ENCODE peak calls at places on chromosomes 1 and 21, in ten cellular contexts. T is fibroblast of lung, H is fibroblast of pulmonary artery, R is prostate gland, K is heart right ventricle, C is brain microvascular endothelial cell, P is left ventricle myocardium inferior, L is AG10803, G is right cardiac atrium, D is IMR-90. X is an unnamed sample.

GRCh38 chr1:166843769-166844596 is 4.7 kb downstream of the POGK start:
- DNase-seq in T (no peak), H (peak), R (no peak), K (no peak), C (no peak), P (no peak), L (peak), G (no peak), D (peak), X (no peak)

GRCh38 chr1:22611530-22611947 is 24.9 kb upstream of the C1QA start:
- DNase-seq in T (peak), H (peak), R (no peak), K (peak), C (peak), P (peak), L (peak), G (no peak), D (peak), X (peak)

GRCh38 chr1:224623743-224624333 is 7.7 kb downstream of the CNIH3 start:
- DNase-seq in T (peak), H (peak), R (no peak), K (no peak), C (peak), P (no peak), L (peak), G (no peak), D (peak), X (peak)

GRCh38 chr1:22328331-22329170 is 123.1 kb upstream of the ZBTB40 start:
- DNase-seq in T (no peak), H (no peak), R (no peak), K (no peak), C (no peak), P (no peak), L (no peak), G (no peak), D (no peak), X (no peak)

GRCh38 chr1:38004284-38005101 is 821 bp downstream of the FHL3 start:
- DNase-seq in T (no peak), H (no peak), R (no peak), K (no peak), C (no peak), P (no peak), L (no peak), G (no peak), D (no peak), X (no peak)

GRCh38 chr1:181479137-181479745 is 4.1 kb upstream of the CACNA1E start:
- DNase-seq in T (peak), H (peak), R (peak), K (peak), C (peak), P (no peak), L (peak), G (peak), D (peak), X (peak)

GRCh38 chr1:91569411-91570104 is 68.9 kb downstream of the CDC7 start:
- DNase-seq in T (peak), H (peak), R (no peak), K (peak), C (peak), P (peak), L (peak), G (peak), D (peak), X (no peak)

GRCh38 chr1:109876617-109877319 is 33.9 kb upstream of the CSF1 start:
- DNase-seq in T (peak), H (peak), R (no peak), K (no peak), C (peak), P (no peak), L (peak), G (no peak), D (peak), X (no peak)

GRCh38 chr1:152745289-152745704 is 12.5 kb upstream of the KPRP start:
- DNase-seq in T (peak), H (no peak), R (no peak), K (no peak), C (no peak), P (no peak), L (peak), G (no peak), D (peak), X (peak)

GRCh38 chr1:26197301-26197700 is 6.9 kb downstream of the CATSPER4 start:
- DNase-seq in T (no peak), H (no peak), R (no peak), K (no peak), C (no peak), P (no peak), L (no peak), G (no peak), D (no peak), X (no peak)

GRCh38 chr1:94614980-94615379 is 73.4 kb upstream of the F3 start:
- DNase-seq in T (no peak), H (peak), R (no peak), K (no peak), C (no peak), P (no peak), L (no peak), G (no peak), D (no peak), X (no peak)

DNA sequence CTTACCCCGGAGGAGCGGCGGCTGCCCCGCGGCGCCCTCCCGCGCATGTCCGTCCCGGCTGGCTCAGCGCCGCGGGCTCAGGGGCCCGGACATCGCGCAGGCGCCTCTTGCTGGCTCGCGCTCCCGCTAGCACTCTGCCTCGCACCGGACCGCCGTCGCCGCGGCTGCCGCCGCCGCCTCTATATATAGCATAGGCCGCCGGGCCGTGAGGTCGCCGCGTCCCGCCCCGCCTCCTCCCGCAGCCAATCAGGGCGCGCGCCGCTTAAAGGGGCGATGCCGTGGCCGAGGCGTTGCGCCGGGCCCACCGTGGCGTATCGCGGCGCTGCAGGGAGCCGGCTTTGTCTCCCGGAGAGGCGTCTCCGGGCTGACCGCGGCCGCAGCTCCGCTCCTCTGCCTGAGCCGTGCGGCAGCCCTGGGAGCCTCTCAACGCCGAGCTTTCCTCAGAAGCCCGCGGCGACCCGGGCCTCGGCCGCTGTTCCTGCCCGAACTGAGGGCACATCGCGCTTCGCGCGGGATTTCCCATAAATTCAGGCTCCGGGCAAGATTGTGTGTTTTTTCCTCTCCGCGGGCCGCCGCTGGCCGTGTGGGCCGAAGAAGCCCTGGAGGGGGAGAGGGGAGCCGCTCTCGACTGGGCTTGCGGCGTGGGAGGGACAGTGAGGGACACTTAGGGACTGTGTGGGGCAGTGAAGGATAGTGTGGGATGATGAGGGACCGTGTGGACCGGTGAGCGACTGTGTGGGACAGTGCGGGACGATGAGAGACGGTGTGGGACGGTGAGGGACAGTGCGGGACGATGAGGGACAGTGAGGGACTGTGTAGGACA is at the start of gene ERRFI1:
- DNase-seq in T (peak), H (peak), R (peak), K (peak), C (peak), P (peak), L (peak), G (peak), D (peak), X (peak)
- H3K4me3 ChIP-seq in T (peak), H (peak), R (peak), K (peak), C (peak), P (peak), L (peak), G (peak), D (peak), X (peak)

GRCh38 chr1:204564835-204565234 is 48.6 kb downstream of the MDM4 start:
- DNase-seq in T (no peak), H (no peak), R (no peak), K (no peak), C (no peak), P (no peak), L (no peak), G (no peak), D (no peak), X (no peak)

GRCh38 chr1:204566583-204566955 is 50.4 kb downstream of the MDM4 start:
- DNase-seq in T (no peak), H (no peak), R (no peak), K (no peak), C (no peak), P (no peak), L (no peak), G (no peak), D (no peak), X (no peak)

GRCh38 chr1:204563780-204564179 is 47.6 kb downstream of the MDM4 start:
- DNase-seq in T (no peak), H (no peak), R (no peak), K (no peak), C (no peak), P (no peak), L (no peak), G (no peak), D (no peak), X (no peak)

GRCh38 chr1:204567067-204567466 is 50.9 kb downstream of the MDM4 start:
- DNase-seq in T (no peak), H (no peak), R (no peak), K (no peak), C (no peak), P (no peak), L (no peak), G (no peak), D (no peak), X (no peak)

DNA sequence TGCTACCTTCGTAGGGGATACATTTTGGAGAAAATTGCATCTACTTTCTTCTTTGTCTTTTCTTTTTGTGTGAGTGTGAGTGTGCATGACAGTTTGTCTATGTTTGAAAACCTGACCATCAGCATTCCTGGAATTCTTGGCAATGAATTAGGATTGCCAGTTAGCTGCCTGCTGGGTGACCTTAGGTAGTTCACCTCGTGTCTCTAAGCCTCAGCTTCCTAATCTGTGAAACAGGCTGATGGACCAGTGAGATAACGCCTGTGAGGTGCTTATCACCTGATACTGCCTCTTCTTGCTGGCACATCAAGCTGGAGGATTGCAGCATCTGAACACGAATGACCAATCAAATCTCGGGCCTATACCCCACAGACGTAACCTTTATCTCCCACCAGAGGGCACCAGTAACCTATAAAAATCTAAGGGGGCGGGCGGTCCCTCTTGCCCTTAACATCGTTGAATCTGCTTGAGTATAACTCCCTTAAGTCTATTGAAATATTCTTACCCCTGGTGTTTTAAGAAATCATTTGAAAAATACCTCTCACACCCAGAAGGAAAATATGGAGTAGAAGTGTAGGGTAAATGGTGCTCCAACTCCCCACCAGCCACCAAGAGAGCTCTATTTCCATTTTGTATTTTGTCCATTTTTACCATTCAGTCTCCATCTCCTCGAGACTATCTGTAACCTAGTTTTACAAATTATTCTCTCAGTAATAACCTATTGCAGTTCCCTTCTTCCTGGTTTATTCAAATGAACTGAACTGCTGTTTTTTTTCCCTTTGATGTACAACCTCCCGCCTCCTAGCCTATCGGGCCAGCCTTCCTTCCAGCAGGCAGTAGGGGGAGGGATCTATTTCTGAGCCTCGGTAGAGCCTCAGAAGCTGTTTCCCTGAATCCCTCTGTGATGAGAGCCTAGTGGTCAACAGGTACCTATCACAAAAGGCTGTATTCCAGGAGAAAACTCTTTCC is 49.7 kb downstream of the MDM4 start:
- DNase-seq in T (peak), H (peak), R (peak), K (no peak), C (peak), P (no peak), L (peak), G (no peak), D (peak), X (peak)
- H3K4me3 ChIP-seq in T (no peak), H (no peak), R (no peak), K (no peak), C (no peak), P (no peak), L (no peak), G (no peak), D (no peak), X (no peak)

DNA sequence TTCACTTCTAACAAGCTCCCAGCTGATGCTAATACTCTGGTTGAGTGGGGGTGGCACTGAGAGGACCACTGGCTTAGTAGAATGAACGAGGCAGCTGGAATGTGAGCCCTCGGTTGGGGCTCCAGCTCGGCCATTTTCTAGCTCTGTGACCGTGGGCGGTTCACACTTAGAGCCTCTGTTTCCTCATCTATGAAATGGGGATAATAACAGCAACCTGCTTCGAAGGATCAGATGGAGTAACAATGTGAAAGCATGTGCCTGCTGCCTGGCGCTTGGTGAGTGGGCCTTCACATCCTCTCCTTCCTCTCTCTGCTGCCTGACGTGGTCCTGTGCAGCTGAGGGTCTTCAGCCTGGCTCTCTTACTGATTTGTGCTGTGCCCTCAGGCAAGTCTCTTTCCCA is 20.9 kb upstream of the TTC4 start:
- DNase-seq in T (no peak), H (no peak), R (no peak), K (no peak), C (no peak), P (no peak), L (no peak), G (no peak), D (no peak), X (no peak)
- H3K4me3 ChIP-seq in T (no peak), H (no peak), R (no peak), K (no peak), C (no peak), P (no peak), L (no peak), G (no peak), D (no peak), X (no peak)

DNA sequence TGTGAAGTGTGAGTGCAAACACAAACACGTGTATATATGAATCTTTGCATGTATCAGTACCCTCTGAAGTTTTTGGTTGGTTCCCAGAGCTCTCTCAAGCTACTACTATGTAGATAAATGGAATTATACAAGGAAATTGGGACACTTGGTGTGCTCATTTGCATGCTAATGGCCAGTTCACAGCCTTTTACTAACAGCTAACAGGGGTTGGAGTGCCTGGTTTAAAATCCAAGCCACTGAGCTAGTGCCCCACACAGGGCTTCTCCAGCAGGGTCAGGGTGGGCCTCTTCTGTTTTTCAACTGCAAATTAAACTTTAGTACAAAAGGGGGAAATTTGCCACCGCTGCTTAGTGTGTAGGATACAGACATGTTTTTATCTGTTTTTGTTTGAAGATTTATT is 121.0 kb downstream of the ATP5PO start:
- DNase-seq in T (no peak), H (no peak), R (no peak), K (no peak), C (no peak), P (no peak), L (no peak), G (no peak), D (no peak), X (no peak)
- H3K4me3 ChIP-seq in T (no peak), H (no peak), R (no peak), K (no peak), C (no peak), P (no peak), L (no peak), G (no peak), D (no peak), X (no peak)

DNA sequence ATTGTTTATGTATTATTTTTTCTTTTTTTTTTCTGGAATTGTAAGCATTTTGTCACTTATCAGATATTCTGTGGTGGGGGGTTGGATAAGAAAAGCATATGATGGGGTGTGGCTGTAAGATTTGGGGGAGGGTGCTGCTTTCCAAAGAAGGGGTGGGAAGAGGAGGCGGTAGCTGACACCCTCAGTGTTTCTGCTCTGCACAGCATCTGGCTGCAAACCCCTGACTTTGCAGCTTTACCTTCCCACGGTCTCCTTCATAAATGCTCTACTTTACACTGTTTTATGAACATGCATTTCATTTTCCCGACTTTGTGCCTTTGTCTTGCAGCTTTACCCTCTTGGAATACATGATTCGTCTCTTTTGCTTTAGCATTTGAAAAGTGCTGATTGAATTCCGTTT is 7.6 kb downstream of the FMN2 start:
- DNase-seq in T (no peak), H (no peak), R (no peak), K (no peak), C (no peak), P (no peak), L (no peak), G (no peak), D (no peak), X (no peak)
- H3K4me3 ChIP-seq in T (no peak), H (no peak), R (no peak), K (no peak), C (no peak), P (no peak), L (peak), G (no peak), D (no peak), X (no peak)

GRCh38 chr1:246576709-246577032 is 10.4 kb downstream of the CNST start:
- DNase-seq in T (no peak), H (no peak), R (no peak), K (no peak), C (no peak), P (no peak), L (no peak), G (no peak), D (no peak), X (no peak)

GRCh38 chr1:246571953-246572352 is 5.7 kb downstream of the CNST start:
- DNase-seq in T (no peak), H (no peak), R (no peak), K (no peak), C (no peak), P (no peak), L (no peak), G (no peak), D (no peak), X (no peak)

GRCh38 chr1:246573481-246573880 is 7.2 kb downstream of the CNST start:
- DNase-seq in T (no peak), H (no peak), R (no peak), K (no peak), C (no peak), P (no peak), L (no peak), G (no peak), D (no peak), X (no peak)

GRCh38 chr1:246569248-246570238 is 3.3 kb downstream of the CNST start:
- DNase-seq in T (no peak), H (peak), R (no peak), K (no peak), C (no peak), P (no peak), L (peak), G (no peak), D (peak), X (no peak)

DNA sequence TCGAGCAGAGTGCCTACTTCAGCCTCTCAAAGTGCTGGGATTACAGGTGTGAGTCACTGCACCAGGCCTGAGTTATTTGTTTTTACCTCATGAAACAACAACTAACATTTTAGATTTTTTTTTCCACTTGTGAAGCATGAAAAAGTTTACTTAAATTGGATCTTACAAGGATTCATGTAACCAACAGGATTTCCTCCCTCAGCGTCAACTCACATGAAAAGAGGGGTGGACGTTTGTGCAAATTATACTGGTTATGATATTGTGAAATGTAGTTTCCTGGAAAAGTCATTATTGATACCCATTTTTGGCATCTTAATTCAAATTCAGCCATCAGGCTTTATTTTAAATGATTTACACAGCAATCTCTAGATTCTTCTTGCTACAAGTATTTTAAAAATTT is 6.5 kb downstream of the CNST start:
- DNase-seq in T (no peak), H (no peak), R (no peak), K (no peak), C (no peak), P (no peak), L (no peak), G (no peak), D (no peak), X (no peak)
- H3K4me3 ChIP-seq in T (no peak), H (no peak), R (no peak), K (no peak), C (no peak), P (no peak), L (no peak), G (no peak), D (no peak), X (no peak)